ENCODE peak calls at places on chromosomes 12 and 14, in six cellular contexts. F, K, D, H, R and U are unnamed samples.

GRCh38 chr14:54805080-54805479 is 97.5 kb downstream of the GCH1 start:
- DNase-seq in F (no peak), K (no peak), D (no peak), H (no peak), R (no peak), U (no peak)

GRCh38 chr12:53754633-53755261 is 3.0 kb upstream of the CISTR start:
- DNase-seq in F (no peak), K (no peak), D (no peak), H (peak; percentile 33), R (no peak), U (no peak)

GRCh38 chr12:96427269-96427729 is 27.1 kb upstream of the CDK17 start:
- DNase-seq in F (peak; percentile 83), K (peak; percentile 91), D (no peak), H (peak; percentile 100), R (no peak), U (peak; percentile 0)

GRCh38 chr14:52313493-52313881 is 625 bp upstream of the PTGER2 start:
- DNase-seq in F (peak; percentile 10), K (peak; percentile 27), D (no peak), H (peak; percentile 24), R (no peak), U (no peak)

GRCh38 chr12:47343684-47344567 is 264.2 kb upstream of the AMIGO2 start:
- DNase-seq in F (peak; percentile 11), K (no peak), D (no peak), H (peak; percentile 97), R (no peak), U (no peak)

GRCh38 chr12:61923152-61923551 is 337.1 kb upstream of the USP15 start:
- DNase-seq in F (no peak), K (no peak), D (no peak), H (no peak), R (no peak), U (no peak)

GRCh38 chr12:112638420-112638819 is 153.1 kb upstream of the RPH3A start:
- DNase-seq in F (no peak), K (no peak), D (no peak), H (no peak), R (no peak), U (no peak)

GRCh38 chr12:133204264-133204603 is 22.9 kb downstream of the ZNF268 start:
- DNase-seq in F (no peak), K (no peak), D (no peak), H (no peak), R (no peak), U (no peak)

GRCh38 chr12:68915055-68915454 is 17.9 kb downstream of the CPM start:
- DNase-seq in F (no peak), K (peak; percentile 75), D (no peak), H (peak; percentile 97), R (no peak), U (no peak)

GRCh38 chr14:56273151-56273550 is 154.9 kb downstream of the PELI2 start:
- DNase-seq in F (no peak), K (peak; percentile 79), D (no peak), H (peak; percentile 46), R (no peak), U (no peak)

GRCh38 chr12:79858518-79858917 is 76.4 kb downstream of the PPP1R12A start:
- DNase-seq in F (no peak), K (peak; percentile 44), D (no peak), H (peak; percentile 17), R (no peak), U (no peak)

GRCh38 chr12:19014243-19014642 is 115.3 kb upstream of the PLEKHA5 start:
- DNase-seq in F (no peak), K (no peak), D (no peak), H (no peak), R (no peak), U (no peak)

GRCh38 chr12:110743571-110744093 is 941 bp upstream of the PPP1CC start:
- DNase-seq in F (no peak), K (peak; percentile 25), D (no peak), H (no peak), R (peak; percentile 62), U (no peak)

GRCh38 chr14:67265131-67265530 is 23.9 kb downstream of the PALS1 start:
- DNase-seq in F (no peak), K (no peak), D (no peak), H (peak; percentile 68), R (no peak), U (no peak)